ENCODE peak calls at places on chromosomes 6 and 20, in nine cellular contexts. One of them, this sample, is unnamed.

GRCh38 chr20:57287007-57287810 is 20.8 kb upstream of the BMP7 start:
- DNase-seq in ELR: no peak
- DNase-seq in neuronal stem cell: no peak
- DNase-seq in EL: no peak
- DNase-seq in glutamatergic neuron: no peak
- DNase-seq in HEK293T: no peak
- DNase-seq in mucosa of descending colon: no peak
- DNase-seq in activated CD4-positive, CD25-positive, alpha-beta regulatory T cell treated with anti-CD3 and anti-CD28 coated beads, Interleukin-2, amount 50 U/mL, for 72 hours: no peak
- DNase-seq in activated CD4-positive, alpha-beta T cell treated with anti-CD3 and anti-CD28 coated beads for 24 hours: no peak
- DNase-seq in this sample: peak

GRCh38 chr6:163416640-163417253 is 2.2 kb downstream of the QKI start:
- DNase-seq in neuronal stem cell: peak
- DNase-seq in ELR: peak
- DNase-seq in activated CD4-positive, CD25-positive, alpha-beta regulatory T cell treated with anti-CD3 and anti-CD28 coated beads, Interleukin-2, amount 50 U/mL, for 72 hours: no peak
- DNase-seq in EL: peak
- DNase-seq in glutamatergic neuron: no peak
- DNase-seq in HEK293T: no peak
- DNase-seq in activated CD4-positive, alpha-beta T cell treated with anti-CD3 and anti-CD28 coated beads for 24 hours: no peak
- DNase-seq in mucosa of descending colon: no peak
- DNase-seq in this sample: peak

GRCh38 chr20:44979090-44979621 is 12.8 kb downstream of the STK4 start:
- DNase-seq in glutamatergic neuron: no peak
- DNase-seq in EL: peak
- DNase-seq in activated CD4-positive, CD25-positive, alpha-beta regulatory T cell treated with anti-CD3 and anti-CD28 coated beads, Interleukin-2, amount 50 U/mL, for 72 hours: no peak
- DNase-seq in neuronal stem cell: no peak
- DNase-seq in ELR: peak
- DNase-seq in HEK293T: no peak
- DNase-seq in activated CD4-positive, alpha-beta T cell treated with anti-CD3 and anti-CD28 coated beads for 24 hours: no peak
- DNase-seq in mucosa of descending colon: no peak
- DNase-seq in this sample: no peak

GRCh38 chr6:7649037-7649810 is 59.2 kb downstream of the SNRNP48 start:
- DNase-seq in mucosa of descending colon: no peak
- DNase-seq in activated CD4-positive, alpha-beta T cell treated with anti-CD3 and anti-CD28 coated beads for 24 hours: no peak
- DNase-seq in neuronal stem cell: no peak
- DNase-seq in activated CD4-positive, CD25-positive, alpha-beta regulatory T cell treated with anti-CD3 and anti-CD28 coated beads, Interleukin-2, amount 50 U/mL, for 72 hours: no peak
- DNase-seq in glutamatergic neuron: no peak
- DNase-seq in EL: no peak
- DNase-seq in HEK293T: no peak
- DNase-seq in ELR: no peak
- DNase-seq in this sample: no peak

GRCh38 chr6:44115866-44116265 is 11.4 kb downstream of the MRPL14 start:
- DNase-seq in neuronal stem cell: no peak
- DNase-seq in activated CD4-positive, CD25-positive, alpha-beta regulatory T cell treated with anti-CD3 and anti-CD28 coated beads, Interleukin-2, amount 50 U/mL, for 72 hours: no peak
- DNase-seq in ELR: peak
- DNase-seq in HEK293T: no peak
- DNase-seq in mucosa of descending colon: no peak
- DNase-seq in activated CD4-positive, alpha-beta T cell treated with anti-CD3 and anti-CD28 coated beads for 24 hours: no peak
- DNase-seq in glutamatergic neuron: no peak
- DNase-seq in EL: peak
- DNase-seq in this sample: no peak

GRCh38 chr6:17214106-17214505 is 67.1 kb upstream of the RBM24 start:
- DNase-seq in EL: no peak
- DNase-seq in ELR: no peak
- DNase-seq in HEK293T: no peak
- DNase-seq in activated CD4-positive, CD25-positive, alpha-beta regulatory T cell treated with anti-CD3 and anti-CD28 coated beads, Interleukin-2, amount 50 U/mL, for 72 hours: no peak
- DNase-seq in glutamatergic neuron: no peak
- DNase-seq in mucosa of descending colon: no peak
- DNase-seq in activated CD4-positive, alpha-beta T cell treated with anti-CD3 and anti-CD28 coated beads for 24 hours: no peak
- DNase-seq in neuronal stem cell: no peak
- DNase-seq in this sample: no peak

GRCh38 chr6:10880366-10880765 is 1.5 kb downstream of the GCM2 start:
- DNase-seq in activated CD4-positive, alpha-beta T cell treated with anti-CD3 and anti-CD28 coated beads for 24 hours: no peak
- DNase-seq in HEK293T: no peak
- DNase-seq in activated CD4-positive, CD25-positive, alpha-beta regulatory T cell treated with anti-CD3 and anti-CD28 coated beads, Interleukin-2, amount 50 U/mL, for 72 hours: no peak
- DNase-seq in ELR: no peak
- DNase-seq in EL: no peak
- DNase-seq in mucosa of descending colon: no peak
- DNase-seq in neuronal stem cell: no peak
- DNase-seq in glutamatergic neuron: no peak
- DNase-seq in this sample: no peak

GRCh38 chr20:35626386-35627001 is 10.9 kb downstream of the SPAG4 start:
- DNase-seq in activated CD4-positive, alpha-beta T cell treated with anti-CD3 and anti-CD28 coated beads for 24 hours: no peak
- DNase-seq in glutamatergic neuron: no peak
- DNase-seq in mucosa of descending colon: no peak
- DNase-seq in neuronal stem cell: no peak
- DNase-seq in ELR: no peak
- DNase-seq in activated CD4-positive, CD25-positive, alpha-beta regulatory T cell treated with anti-CD3 and anti-CD28 coated beads, Interleukin-2, amount 50 U/mL, for 72 hours: no peak
- DNase-seq in EL: no peak
- DNase-seq in HEK293T: no peak
- DNase-seq in this sample: no peak

GRCh38 chr6:136477548-136477947 is 72.7 kb downstream of the MAP7 start:
- DNase-seq in activated CD4-positive, alpha-beta T cell treated with anti-CD3 and anti-CD28 coated beads for 24 hours: no peak
- DNase-seq in HEK293T: no peak
- DNase-seq in ELR: no peak
- DNase-seq in glutamatergic neuron: no peak
- DNase-seq in activated CD4-positive, CD25-positive, alpha-beta regulatory T cell treated with anti-CD3 and anti-CD28 coated beads, Interleukin-2, amount 50 U/mL, for 72 hours: no peak
- DNase-seq in neuronal stem cell: no peak
- DNase-seq in mucosa of descending colon: no peak
- DNase-seq in EL: no peak
- DNase-seq in this sample: no peak

GRCh38 chr6:26329763-26330511 is 35.1 kb upstream of the BTN3A2 start:
- DNase-seq in activated CD4-positive, alpha-beta T cell treated with anti-CD3 and anti-CD28 coated beads for 24 hours: peak
- DNase-seq in mucosa of descending colon: peak
- DNase-seq in ELR: peak
- DNase-seq in HEK293T: no peak
- DNase-seq in activated CD4-positive, CD25-positive, alpha-beta regulatory T cell treated with anti-CD3 and anti-CD28 coated beads, Interleukin-2, amount 50 U/mL, for 72 hours: peak
- DNase-seq in glutamatergic neuron: peak
- DNase-seq in EL: peak
- DNase-seq in neuronal stem cell: no peak
- DNase-seq in this sample: peak

GRCh38 chr6:145015739-145016558 is 719.4 kb downstream of the EPM2A start:
- DNase-seq in ELR: peak
- DNase-seq in activated CD4-positive, CD25-positive, alpha-beta regulatory T cell treated with anti-CD3 and anti-CD28 coated beads, Interleukin-2, amount 50 U/mL, for 72 hours: no peak
- DNase-seq in neuronal stem cell: no peak
- DNase-seq in glutamatergic neuron: no peak
- DNase-seq in activated CD4-positive, alpha-beta T cell treated with anti-CD3 and anti-CD28 coated beads for 24 hours: no peak
- DNase-seq in HEK293T: no peak
- DNase-seq in EL: peak
- DNase-seq in mucosa of descending colon: no peak
- DNase-seq in this sample: no peak

GRCh38 chr20:31785089-31785488 is 34.1 kb upstream of the MYLK2 start:
- DNase-seq in neuronal stem cell: no peak
- DNase-seq in HEK293T: no peak
- DNase-seq in ELR: no peak
- DNase-seq in activated CD4-positive, alpha-beta T cell treated with anti-CD3 and anti-CD28 coated beads for 24 hours: no peak
- DNase-seq in glutamatergic neuron: no peak
- DNase-seq in activated CD4-positive, CD25-positive, alpha-beta regulatory T cell treated with anti-CD3 and anti-CD28 coated beads, Interleukin-2, amount 50 U/mL, for 72 hours: no peak
- DNase-seq in mucosa of descending colon: no peak
- DNase-seq in EL: no peak
- DNase-seq in this sample: no peak

GRCh38 chr20:61846074-61846473 is 219.6 kb downstream of the TAF4 start:
- DNase-seq in neuronal stem cell: no peak
- DNase-seq in glutamatergic neuron: no peak
- DNase-seq in ELR: no peak
- DNase-seq in mucosa of descending colon: peak
- DNase-seq in EL: no peak
- DNase-seq in activated CD4-positive, CD25-positive, alpha-beta regulatory T cell treated with anti-CD3 and anti-CD28 coated beads, Interleukin-2, amount 50 U/mL, for 72 hours: no peak
- DNase-seq in HEK293T: no peak
- DNase-seq in activated CD4-positive, alpha-beta T cell treated with anti-CD3 and anti-CD28 coated beads for 24 hours: no peak
- DNase-seq in this sample: no peak

GRCh38 chr6:164753517-164753916 is 555.9 kb downstream of the C6orf118 start:
- DNase-seq in neuronal stem cell: no peak
- DNase-seq in EL: no peak
- DNase-seq in ELR: no peak
- DNase-seq in glutamatergic neuron: no peak
- DNase-seq in mucosa of descending colon: no peak
- DNase-seq in activated CD4-positive, CD25-positive, alpha-beta regulatory T cell treated with anti-CD3 and anti-CD28 coated beads, Interleukin-2, amount 50 U/mL, for 72 hours: no peak
- DNase-seq in activated CD4-positive, alpha-beta T cell treated with anti-CD3 and anti-CD28 coated beads for 24 hours: no peak
- DNase-seq in HEK293T: no peak
- DNase-seq in this sample: no peak

GRCh38 chr6:70371454-70372105 is 41.7 kb upstream of the FAM135A start:
- DNase-seq in EL: peak
- DNase-seq in glutamatergic neuron: no peak
- DNase-seq in activated CD4-positive, CD25-positive, alpha-beta regulatory T cell treated with anti-CD3 and anti-CD28 coated beads, Interleukin-2, amount 50 U/mL, for 72 hours: no peak
- DNase-seq in ELR: peak
- DNase-seq in neuronal stem cell: no peak
- DNase-seq in activated CD4-positive, alpha-beta T cell treated with anti-CD3 and anti-CD28 coated beads for 24 hours: no peak
- DNase-seq in mucosa of descending colon: no peak
- DNase-seq in HEK293T: peak
- DNase-seq in this sample: no peak

GRCh38 chr6:56513631-56514030 is 129.1 kb downstream of the DST start:
- DNase-seq in neuronal stem cell: no peak
- DNase-seq in HEK293T: no peak
- DNase-seq in ELR: peak
- DNase-seq in activated CD4-positive, CD25-positive, alpha-beta regulatory T cell treated with anti-CD3 and anti-CD28 coated beads, Interleukin-2, amount 50 U/mL, for 72 hours: no peak
- DNase-seq in activated CD4-positive, alpha-beta T cell treated with anti-CD3 and anti-CD28 coated beads for 24 hours: no peak
- DNase-seq in glutamatergic neuron: no peak
- DNase-seq in mucosa of descending colon: no peak
- DNase-seq in EL: peak
- DNase-seq in this sample: no peak

GRCh38 chr20:24764027-24764797 is 184.9 kb upstream of the CST7 start:
- DNase-seq in EL: no peak
- DNase-seq in neuronal stem cell: no peak
- DNase-seq in ELR: no peak
- DNase-seq in HEK293T: no peak
- DNase-seq in glutamatergic neuron: no peak
- DNase-seq in mucosa of descending colon: no peak
- DNase-seq in activated CD4-positive, CD25-positive, alpha-beta regulatory T cell treated with anti-CD3 and anti-CD28 coated beads, Interleukin-2, amount 50 U/mL, for 72 hours: no peak
- DNase-seq in activated CD4-positive, alpha-beta T cell treated with anti-CD3 and anti-CD28 coated beads for 24 hours: no peak
- DNase-seq in this sample: no peak

GRCh38 chr6:16805190-16805860 is 44.1 kb upstream of the ATXN1 start:
- DNase-seq in neuronal stem cell: no peak
- DNase-seq in activated CD4-positive, alpha-beta T cell treated with anti-CD3 and anti-CD28 coated beads for 24 hours: no peak
- DNase-seq in HEK293T: no peak
- DNase-seq in activated CD4-positive, CD25-positive, alpha-beta regulatory T cell treated with anti-CD3 and anti-CD28 coated beads, Interleukin-2, amount 50 U/mL, for 72 hours: no peak
- DNase-seq in glutamatergic neuron: no peak
- DNase-seq in mucosa of descending colon: no peak
- DNase-seq in EL: no peak
- DNase-seq in ELR: no peak
- DNase-seq in this sample: peak

GRCh38 chr20:57445298-57445697 is 54.1 kb downstream of the RBM38 start:
- DNase-seq in glutamatergic neuron: no peak
- DNase-seq in HEK293T: no peak
- DNase-seq in mucosa of descending colon: no peak
- DNase-seq in activated CD4-positive, CD25-positive, alpha-beta regulatory T cell treated with anti-CD3 and anti-CD28 coated beads, Interleukin-2, amount 50 U/mL, for 72 hours: no peak
- DNase-seq in ELR: peak
- DNase-seq in neuronal stem cell: no peak
- DNase-seq in activated CD4-positive, alpha-beta T cell treated with anti-CD3 and anti-CD28 coated beads for 24 hours: no peak
- DNase-seq in EL: no peak
- DNase-seq in this sample: no peak

GRCh38 chr6:91352285-91352684 is 765.4 kb upstream of the MAP3K7 start:
- DNase-seq in glutamatergic neuron: no peak
- DNase-seq in ELR: no peak
- DNase-seq in HEK293T: no peak
- DNase-seq in activated CD4-positive, CD25-positive, alpha-beta regulatory T cell treated with anti-CD3 and anti-CD28 coated beads, Interleukin-2, amount 50 U/mL, for 72 hours: no peak
- DNase-seq in neuronal stem cell: no peak
- DNase-seq in activated CD4-positive, alpha-beta T cell treated with anti-CD3 and anti-CD28 coated beads for 24 hours: no peak
- DNase-seq in mucosa of descending colon: no peak
- DNase-seq in EL: no peak
- DNase-seq in this sample: no peak